ENCODE peak calls at places on chromosomes 13 and 19, in nine cellular contexts. K is AG04450, B is HFFc6, E is left ventricle myocardium inferior, C is endothelial cell, U is fibroblast of pulmonary artery, I is uterus, V is pancreas, H is brain microvascular endothelial cell. Z is an unnamed sample.

GRCh38 chr13:105804561-105805190 is 730.8 kb downstream of the EFNB2 start:
- DNase-seq in K (peak; percentile 11), B (no peak), H (peak; percentile 76), I (no peak), E (no peak), U (peak; percentile 48), C (no peak), V (no peak), Z (no peak)

GRCh38 chr13:30019648-30020626 is 169.5 kb upstream of the UBL3 start:
- DNase-seq in B (no peak), K (no peak), C (no peak), V (no peak), H (no peak), I (no peak), E (no peak), U (no peak), Z (no peak)

GRCh38 chr13:28983661-28984060 is 163.5 kb downstream of the MTUS2 start:
- DNase-seq in C (no peak), E (no peak), U (no peak), B (no peak), V (peak; percentile 58), I (no peak), K (no peak), H (no peak), Z (no peak)

GRCh38 chr19:46299004-46299509 is 2.2 kb downstream of the HIF3A start:
- DNase-seq in C (no peak), H (peak; percentile 83), E (peak; percentile 98), K (peak; percentile 48), V (peak; percentile 90), B (peak; percentile 49), U (peak; percentile 97), I (peak; percentile 98), Z (peak; percentile 96)

GRCh38 chr13:33213797-33214196 is 71.8 kb downstream of the STARD13 start:
- DNase-seq in U (peak; percentile 47), I (no peak), B (no peak), C (no peak), V (no peak), K (no peak), E (no peak), H (no peak), Z (no peak)

GRCh38 chr13:105565328-105565727 is 970.1 kb downstream of the EFNB2 start:
- DNase-seq in I (no peak), U (peak; percentile 9), K (no peak), E (no peak), B (no peak), V (no peak), H (no peak), C (no peak), Z (no peak)

GRCh38 chr19:8654591-8655339 is 24.3 kb downstream of the NFILZ start:
- DNase-seq in K (no peak), U (peak; percentile 49), H (no peak), I (peak; percentile 38), V (peak; percentile 12), E (peak; percentile 41), C (peak; percentile 58), B (peak; percentile 8), Z (peak; percentile 54)

GRCh38 chr13:100508996-100509395 is 79.6 kb downstream of the GGACT start:
- DNase-seq in V (no peak), B (no peak), I (no peak), C (no peak), E (no peak), K (no peak), H (no peak), U (no peak), Z (no peak)

GRCh38 chr13:71864094-71864980 is 2.7 kb downstream of the DACH1 start:
- DNase-seq in U (no peak), B (no peak), K (no peak), C (peak; percentile 52), I (peak; percentile 54), V (peak; percentile 24), E (peak; percentile 56), H (peak; percentile 0), Z (peak; percentile 59)

GRCh38 chr19:48925240-48925843 is 8.2 kb upstream of the DHDH start:
- DNase-seq in I (no peak), U (peak; percentile 63), V (no peak), E (no peak), B (peak; percentile 75), C (no peak), H (peak; percentile 62), K (peak; percentile 69), Z (peak; percentile 30)

GRCh38 chr13:21683034-21683733 is 12.3 kb downstream of the FGF9 start:
- DNase-seq in B (peak; percentile 88), I (no peak), U (no peak), V (no peak), C (no peak), H (peak; percentile 29), E (no peak), K (peak; percentile 39), Z (no peak)

GRCh38 chr19:11973020-11973810 is 8.4 kb downstream of the ZNF763 start:
- DNase-seq in C (no peak), V (no peak), K (no peak), B (no peak), I (no peak), E (no peak), U (no peak), H (no peak), Z (no peak)

GRCh38 chr13:38970380-38971051 is 20.1 kb downstream of the STOML3 start:
- DNase-seq in V (no peak), B (no peak), U (no peak), I (no peak), H (no peak), K (no peak), E (no peak), C (no peak), Z (no peak)

GRCh38 chr19:30113182-30113581 is 171.1 kb downstream of the URI1 start:
- DNase-seq in U (no peak), K (no peak), B (no peak), E (no peak), C (no peak), H (no peak), I (no peak), V (no peak), Z (no peak)

GRCh38 chr19:30112171-30112570 is 170.1 kb downstream of the URI1 start:
- DNase-seq in U (no peak), V (no peak), C (no peak), B (no peak), I (no peak), K (no peak), E (no peak), H (no peak), Z (no peak)

GRCh38 chr19:30112666-30113065 is 170.6 kb downstream of the URI1 start:
- DNase-seq in C (no peak), H (no peak), V (no peak), B (no peak), I (no peak), U (no peak), E (no peak), K (no peak), Z (no peak)

GRCh38 chr19:30111051-30111450 is 169.0 kb downstream of the URI1 start:
- DNase-seq in K (no peak), C (no peak), B (no peak), I (no peak), E (no peak), V (no peak), H (no peak), U (no peak), Z (no peak)

GRCh38 chr19:30111456-30111855 is 169.4 kb downstream of the URI1 start:
- DNase-seq in C (no peak), H (no peak), K (no peak), V (no peak), I (no peak), B (no peak), U (no peak), E (no peak), Z (no peak)
- TF ChIP-seq CTCF in C (no peak), H (no peak), K (no peak), V (no peak), I (no peak), B (no peak), U (no peak), E (no peak), Z (no peak)

GRCh38 chr19:32651729-32652140 is 23.2 kb downstream of the ANKRD27 start:
- DNase-seq in I (no peak), H (peak; percentile 23), V (no peak), B (no peak), E (peak; percentile 55), U (no peak), C (no peak), K (no peak), Z (no peak)
- TF ChIP-seq CTCF in I (no peak), H (peak; percentile 24), V (no peak), B (no peak), E (no peak), U (no peak), C (no peak), K (peak; percentile 7), Z (no peak)

GRCh38 chr13:75366380-75367280 is 115.3 kb downstream of the TBC1D4 start:
- DNase-seq in K (no peak), V (no peak), E (no peak), H (no peak), C (no peak), I (no peak), B (no peak), U (peak; percentile 54), Z (no peak)
- TF ChIP-seq CTCF in K (peak; percentile 7), V (no peak), E (no peak), H (no peak), C (no peak), I (no peak), B (peak; percentile 19), U (no peak), Z (no peak)

GRCh38 chr19:50311723-50312635 is 17.2 kb downstream of the KCNC3 start:
- DNase-seq in C (no peak), I (no peak), E (no peak), H (no peak), U (no peak), B (no peak), V (no peak), K (no peak), Z (no peak)
- TF ChIP-seq CTCF in C (no peak), I (no peak), E (no peak), H (no peak), U (no peak), B (no peak), V (no peak), K (no peak), Z (no peak)

Z was measured in lung.